ENCODE peak calls at places on chromosomes 16 and 17, in eight cellular contexts. U, N, X, W, R, E, A and Z are unnamed samples.

GRCh38 chr16:56551796-56552738 is 12.8 kb upstream of the MT4 start:
- DNase-seq in U (no peak), N (peak; percentile 89), X (no peak), W (no peak), R (no peak), E (no peak), A (no peak), Z (no peak)

GRCh38 chr17:19659366-19660177 is 11.0 kb downstream of the ALDH3A2 start:
- DNase-seq in U (no peak), N (no peak), X (no peak), W (no peak), R (no peak), E (no peak), A (no peak), Z (no peak)

GRCh38 chr16:26569793-26570192 is 496.9 kb upstream of the C16orf82 start:
- DNase-seq in U (peak; percentile 2), N (peak; percentile 8), X (no peak), W (no peak), R (no peak), E (no peak), A (no peak), Z (no peak)

GRCh38 chr17:70108166-70108565 is 33.1 kb downstream of the KCNJ16 start:
- DNase-seq in U (no peak), N (no peak), X (no peak), W (no peak), R (no peak), E (no peak), A (no peak), Z (no peak)

GRCh38 chr16:54447606-54448440 is 161.2 kb upstream of the IRX3 start:
- DNase-seq in U (no peak), N (no peak), X (peak; percentile 87), W (no peak), R (no peak), E (peak; percentile 93), A (no peak), Z (no peak)

GRCh38 chr16:84751947-84752346 is 52.1 kb downstream of the USP10 start:
- DNase-seq in U (no peak), N (no peak), X (no peak), W (no peak), R (no peak), E (peak; percentile 61), A (no peak), Z (no peak)

GRCh38 chr17:17315142-17315821 is 12.1 kb downstream of the NT5M start:
- DNase-seq in U (no peak), N (no peak), X (no peak), W (no peak), R (no peak), E (no peak), A (peak; percentile 12), Z (no peak)

GRCh38 chr17:61809816-61810392 is 53.4 kb downstream of the BRIP1 start:
- DNase-seq in U (peak; percentile 67), N (no peak), X (peak; percentile 68), W (no peak), R (peak; percentile 3), E (peak; percentile 66), A (no peak), Z (no peak)

GRCh38 chr17:27533874-27534815 is 77.9 kb downstream of the KSR1 start:
- DNase-seq in U (no peak), N (no peak), X (peak; percentile 92), W (no peak), R (no peak), E (peak; percentile 55), A (no peak), Z (no peak)

GRCh38 chr17:67129283-67129682 is 84.9 kb downstream of the CACNG1 start:
- DNase-seq in U (no peak), N (no peak), X (no peak), W (no peak), R (no peak), E (no peak), A (no peak), Z (no peak)

GRCh38 chr16:74865922-74866598 is 91.4 kb upstream of the FA2H start:
- DNase-seq in U (no peak), N (no peak), X (no peak), W (no peak), R (no peak), E (peak; percentile 17), A (no peak), Z (no peak)

GRCh38 chr17:11719852-11720251 is 121.6 kb downstream of the DNAH9 start:
- DNase-seq in U (no peak), N (no peak), X (no peak), W (no peak), R (no peak), E (no peak), A (no peak), Z (no peak)

GRCh38 chr17:75854111-75854748 is 905 bp downstream of the WBP2 start:
- DNase-seq in U (no peak), N (no peak), X (peak; percentile 84), W (no peak), R (no peak), E (peak; percentile 73), A (peak; percentile 35), Z (peak; percentile 75)

GRCh38 chr16:81265658-81266451 is 27.4 kb downstream of the BCO1 start:
- DNase-seq in U (no peak), N (peak; percentile 66), X (no peak), W (no peak), R (peak; percentile 6), E (peak; percentile 79), A (peak; percentile 92), Z (peak; percentile 75)

GRCh38 chr16:17271687-17272086 is 199.1 kb downstream of the XYLT1 start:
- DNase-seq in U (no peak), N (peak; percentile 72), X (no peak), W (no peak), R (peak; percentile 59), E (no peak), A (no peak), Z (no peak)

GRCh38 chr17:38637951-38638350 is 32.2 kb upstream of the SRCIN1 start:
- DNase-seq in U (no peak), N (no peak), X (no peak), W (no peak), R (no peak), E (no peak), A (no peak), Z (no peak)

GRCh38 chr17:32659419-32659842 is 172.6 kb downstream of the CDK5R1 start:
- DNase-seq in U (peak; percentile 22), N (peak; percentile 90), X (peak; percentile 65), W (peak; percentile 78), R (peak; percentile 34), E (peak; percentile 66), A (peak; percentile 82), Z (peak; percentile 52)

GRCh38 chr16:83967838-83968482 is at the start of gene NECAB2:
- DNase-seq in U (peak; percentile 1), N (peak; percentile 24), X (peak; percentile 30), W (peak; percentile 59), R (peak; percentile 22), E (peak; percentile 12), A (peak; percentile 76), Z (peak; percentile 73)

GRCh38 chr17:66464921-66465320 is 162.5 kb downstream of the PRKCA start:
- DNase-seq in U (no peak), N (no peak), X (no peak), W (no peak), R (no peak), E (peak; percentile 58), A (no peak), Z (no peak)

GRCh38 chr17:10628756-10629155 is 28.4 kb downstream of the MYH3 start:
- DNase-seq in U (no peak), N (no peak), X (no peak), W (no peak), R (no peak), E (no peak), A (no peak), Z (no peak)

GRCh38 chr17:37361543-37361942 is 14.2 kb upstream of the C17orf78 start:
- DNase-seq in U (no peak), N (no peak), X (no peak), W (no peak), R (no peak), E (no peak), A (no peak), Z (no peak)

GRCh38 chr16:84332975-84333684 is 35.2 kb upstream of the ATP2C2 start:
- DNase-seq in U (no peak), N (no peak), X (no peak), W (no peak), R (no peak), E (no peak), A (no peak), Z (no peak)

GRCh38 chr17:77933777-77934398 is 24.6 kb upstream of the TNRC6C start:
- DNase-seq in U (no peak), N (no peak), X (no peak), W (no peak), R (no peak), E (no peak), A (no peak), Z (no peak)

GRCh38 chr17:57294075-57294474 is 37.8 kb downstream of the MSI2 start:
- DNase-seq in U (peak; percentile 74), N (no peak), X (no peak), W (no peak), R (peak; percentile 84), E (no peak), A (no peak), Z (no peak)

GRCh38 chr17:74852237-74853047 is 7.2 kb downstream of the GRIN2C start:
- DNase-seq in U (no peak), N (no peak), X (no peak), W (peak; percentile 92), R (no peak), E (no peak), A (no peak), Z (no peak)

GRCh38 chr16:6636457-6636856 is 696.2 kb upstream of the RBFOX1 start:
- DNase-seq in U (no peak), N (no peak), X (no peak), W (no peak), R (no peak), E (no peak), A (no peak), Z (no peak)

GRCh38 chr16:51497541-51498211 is 346.6 kb upstream of the SALL1 start:
- DNase-seq in U (no peak), N (no peak), X (no peak), W (no peak), R (no peak), E (peak; percentile 59), A (no peak), Z (no peak)

GRCh38 chr17:55296699-55297098 is 31.9 kb downstream of the HLF start:
- DNase-seq in U (no peak), N (no peak), X (no peak), W (no peak), R (no peak), E (no peak), A (no peak), Z (no peak)

GRCh38 chr17:81851423-81851822 is 8.9 kb downstream of the P4HB start:
- DNase-seq in U (no peak), N (no peak), X (no peak), W (no peak), R (no peak), E (no peak), A (no peak), Z (no peak)

GRCh38 chr17:30095507-30096244 is 20.9 kb upstream of the NSRP1 start:
- DNase-seq in U (no peak), N (peak; percentile 28), X (peak; percentile 79), W (peak; percentile 29), R (no peak), E (peak; percentile 80), A (no peak), Z (no peak)

GRCh38 chr17:78822552-78822951 is 18.1 kb downstream of the USP36 start:
- DNase-seq in U (no peak), N (no peak), X (peak; percentile 100), W (no peak), R (no peak), E (peak; percentile 99), A (no peak), Z (no peak)

GRCh38 chr17:17511971-17512858 is 16.0 kb upstream of the RASD1 start:
- DNase-seq in U (no peak), N (no peak), X (peak; percentile 98), W (no peak), R (no peak), E (peak; percentile 93), A (peak; percentile 44), Z (peak; percentile 72)

GRCh38 chr17:69154267-69154666 is 12.6 kb upstream of the ABCA6 start:
- DNase-seq in U (no peak), N (no peak), X (no peak), W (no peak), R (no peak), E (no peak), A (no peak), Z (no peak)

GRCh38 chr17:5033352-5034015 is 1.7 kb downstream of the SLC52A1 start:
- DNase-seq in U (no peak), N (no peak), X (no peak), W (no peak), R (no peak), E (no peak), A (no peak), Z (no peak)